ENCODE peak calls at places on chromosomes 13 and 19, in eight cellular contexts. E is trophoblast cell; Y is brain microvascular endothelial cell; B is left ventricle myocardium inferior; L is tibial artery; U is vagina; P is WERI-Rb-1; T is effector memory CD4-positive, alpha-beta T cell. Q is an unnamed sample. For H3K27me3, the result is how much of the 10 kb centered on the place peaks cover.

GRCh38 chr19:28358604-28359003 is 854.3 kb downstream of the UQCRFS1 start:
- DNase-seq in E (no peak), Y (no peak), B (no peak), L (no peak), U (no peak), P (no peak), T (no peak), Q (no peak)

GRCh38 chr13:99909836-99910619 is 61.5 kb downstream of the ZIC5 start:
- DNase-seq in E (no peak), Y (peak), B (peak), L (no peak), U (no peak), P (peak), T (no peak), Q (no peak)

GRCh38 chr13:66627512-66627911 is 602.6 kb downstream of the PCDH9 start:
- DNase-seq in E (no peak), Y (no peak), B (no peak), L (no peak), U (no peak), P (no peak), T (no peak), Q (no peak)

GRCh38 chr19:32873560-32873959 is 4.0 kb upstream of the SLC7A9 start:
- DNase-seq in E (no peak), Y (no peak), B (no peak), L (no peak), U (no peak), P (no peak), T (no peak), Q (no peak)

GRCh38 chr19:18366027-18366435 is 19.9 kb upstream of the GDF15 start:
- DNase-seq in E (peak), Y (no peak), B (no peak), L (no peak), U (no peak), P (no peak), T (no peak), Q (no peak)

GRCh38 chr13:52738719-52739467 is 727 bp downstream of the CNMD start:
- DNase-seq in E (peak), Y (no peak), B (no peak), L (no peak), U (no peak), P (no peak), T (no peak), Q (no peak)

GRCh38 chr19:44570984-44571684 is 41.7 kb upstream of the CEACAM20 start:
- DNase-seq in E (peak), Y (peak), B (no peak), L (peak), U (no peak), P (peak), T (peak), Q (peak)

GRCh38 chr13:106534844-106535551 is 464 bp downstream of the EFNB2 start:
- DNase-seq in E (peak), Y (no peak), B (peak), L (peak), U (no peak), P (peak), T (no peak), Q (no peak)

GRCh38 chr19:44808463-44809371 is at the start of gene BCAM:
- DNase-seq in E (peak), Y (no peak), B (peak), L (peak), U (no peak), P (peak), T (no peak), Q (peak)

GRCh38 chr19:39708594-39708993 is 4.3 kb downstream of the LGALS14 start:
- DNase-seq in E (no peak), Y (no peak), B (no peak), L (no peak), U (no peak), P (no peak), T (no peak), Q (no peak)

GRCh38 chr19:42255766-42256750 is 1.1 kb upstream of the ERF start:
- DNase-seq in E (peak), Y (no peak), B (peak), L (peak), U (no peak), P (peak), T (no peak), Q (peak)

GRCh38 chr13:35768126-35768525 is 291.6 kb upstream of the MAB21L1 start:
- DNase-seq in E (no peak), Y (no peak), B (no peak), L (no peak), U (no peak), P (no peak), T (no peak), Q (no peak)

GRCh38 chr19:48815870-48816501 is 5.2 kb upstream of the BCAT2 start:
- DNase-seq in E (peak), Y (no peak), B (no peak), L (no peak), U (no peak), P (peak), T (no peak), Q (no peak)

GRCh38 chr19:53865523-53865917 is 2.2 kb upstream of the MYADM start:
- DNase-seq in E (no peak), Y (no peak), B (no peak), L (no peak), U (no peak), P (no peak), T (no peak), Q (no peak)

GRCh38 chr13:42478531-42479156 is 95.3 kb upstream of the TNFSF11 start:
- DNase-seq in E (peak), Y (peak), B (no peak), L (no peak), U (no peak), P (no peak), T (no peak), Q (no peak)

GRCh38 chr19:50555033-50555432 is 13.2 kb downstream of the LRRC4B start:
- DNase-seq in E (no peak), Y (no peak), B (no peak), L (no peak), U (no peak), P (no peak), T (no peak), Q (no peak)

GRCh38 chr19:11425719-11426457 is 6.8 kb upstream of the RGL3 start:
- DNase-seq in E (no peak), Y (no peak), B (no peak), L (no peak), U (peak), P (no peak), T (no peak), Q (peak)

GRCh38 chr13:30567072-30567471 is 50.6 kb upstream of the USPL1 start:
- DNase-seq in E (no peak), Y (no peak), B (no peak), L (no peak), U (no peak), P (no peak), T (no peak), Q (no peak)

GRCh38 chr19:56076413-56076998 is 44.6 kb downstream of the ZNF787 start:
- DNase-seq in E (peak), Y (peak), B (no peak), L (peak), U (no peak), P (peak), T (peak), Q (peak)

DNA sequence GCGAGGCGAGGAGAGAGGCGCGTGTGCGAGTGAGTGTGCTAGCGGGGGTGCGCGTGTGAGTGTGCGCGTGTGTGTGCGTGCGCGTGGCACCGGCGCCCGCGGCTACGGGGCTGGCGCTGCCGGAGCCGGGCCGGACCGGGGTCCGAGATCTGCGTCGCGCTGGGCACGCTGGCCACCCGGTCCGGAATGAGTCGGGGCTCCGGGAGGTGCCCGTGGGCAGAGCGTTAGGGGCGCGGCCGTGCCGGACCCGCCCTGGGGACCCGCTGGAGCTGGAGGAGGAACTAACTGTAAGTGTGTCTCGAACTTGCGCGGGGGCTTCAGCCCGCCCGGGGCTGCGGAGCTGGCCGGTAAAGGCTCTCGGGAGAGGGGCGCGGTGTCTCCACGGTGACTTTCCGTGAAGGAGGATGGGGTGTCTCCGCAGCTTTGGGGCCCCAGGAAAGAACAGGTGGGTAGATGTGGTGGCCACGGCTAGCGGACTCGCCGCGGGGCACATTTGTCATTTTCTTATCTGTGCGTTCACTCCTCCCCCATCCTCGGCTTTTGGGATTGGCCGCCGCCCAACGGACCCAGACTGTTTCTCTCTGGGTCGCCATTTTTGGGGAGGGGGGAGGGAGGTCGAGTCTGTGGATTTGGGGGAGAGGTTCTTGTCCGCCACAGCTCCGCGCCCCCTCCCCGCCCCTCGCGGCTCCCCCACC is 10.1 kb upstream of the SOX1 start:
- DNase-seq in E (no peak), Y (no peak), B (no peak), L (no peak), U (no peak), P (no peak), T (no peak), Q (no peak)
- H3K27me3 ChIP-seq in E (half or more), Y (half or more), B (half or more), L (half or more), U (under half), P (half or more), T (half or more), Q (half or more)

GRCh38 chr13:28494537-28494860 is 429 bp downstream of the FLT1 start:
- DNase-seq in E (no peak), Y (no peak), B (no peak), L (no peak), U (no peak), P (peak), T (no peak), Q (no peak)

GRCh38 chr13:28494861-28495585 is at the start of gene FLT1:
- DNase-seq in E (peak), Y (no peak), B (peak), L (no peak), U (no peak), P (peak), T (no peak), Q (peak)

GRCh38 chr13:28489975-28490550 is 4.9 kb downstream of the FLT1 start:
- DNase-seq in E (no peak), Y (no peak), B (no peak), L (no peak), U (no peak), P (no peak), T (no peak), Q (no peak)

GRCh38 chr13:28493740-28494536 is 990 bp downstream of the FLT1 start:
- DNase-seq in E (no peak), Y (no peak), B (no peak), L (no peak), U (no peak), P (peak), T (no peak), Q (peak)

DNA sequence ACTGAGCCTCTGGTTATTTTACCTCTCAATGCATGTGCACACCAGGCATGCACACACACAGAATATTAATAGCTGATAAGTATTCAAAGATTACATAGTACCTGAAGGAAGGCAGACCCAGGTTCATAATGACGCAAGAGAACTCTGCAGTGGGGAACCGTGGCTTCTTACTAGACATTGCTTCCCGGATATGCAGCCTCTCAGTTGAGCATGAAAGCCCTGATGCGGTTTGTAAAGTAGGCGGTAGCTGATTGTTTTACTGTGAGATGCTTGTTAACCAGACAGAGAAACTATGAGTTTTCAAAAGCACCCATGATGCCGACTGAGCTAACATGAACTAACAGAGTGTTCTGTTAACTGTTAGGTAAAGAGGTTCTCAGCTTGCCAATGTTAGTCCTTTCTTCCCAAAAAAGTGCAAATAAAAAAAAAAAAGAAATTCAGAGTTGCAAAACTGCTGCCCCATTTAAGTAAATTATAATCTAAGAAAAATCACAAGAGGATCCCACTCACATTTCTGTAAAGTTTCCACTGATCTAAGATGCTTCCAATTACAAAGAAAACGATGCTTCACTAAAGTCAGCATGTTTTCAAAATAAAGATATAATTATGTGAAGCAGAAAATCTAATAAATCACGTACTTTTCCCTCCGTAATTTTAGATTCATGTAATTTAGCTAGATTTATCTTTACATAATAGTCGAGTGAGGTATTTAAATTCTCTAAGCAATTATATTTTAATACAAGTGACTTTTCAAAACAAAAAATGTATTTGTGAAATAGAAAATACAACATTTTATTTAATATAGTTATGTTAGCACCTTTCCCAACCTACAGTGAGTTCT is 2.2 kb downstream of the FLT1 start:
- DNase-seq in E (peak), Y (no peak), B (no peak), L (no peak), U (no peak), P (no peak), T (no peak), Q (no peak)
- H3K27me3 ChIP-seq in E (under half), Y (under half), B (half or more), L (half or more), U (under half), P (under half), T (under half), Q (under half)

GRCh38 chr13:21047087-21047486 is 14.3 kb downstream of the LATS2 start:
- DNase-seq in E (no peak), Y (no peak), B (no peak), L (no peak), U (no peak), P (no peak), T (no peak), Q (no peak)
- H3K27me3 ChIP-seq in E (under half), Y (under half), B (under half), L (under half), U (under half), P (under half), T (under half), Q (under half)

GRCh38 chr19:6318772-6319171 is 14.6 kb downstream of the ACER1 start:
- DNase-seq in E (peak), Y (peak), B (no peak), L (no peak), U (no peak), P (no peak), T (no peak), Q (no peak)
- H3K27me3 ChIP-seq in E (under half), Y (under half), B (under half), L (under half), U (under half), P (under half), T (under half), Q (under half)

GRCh38 chr19:12994701-12995595 is at the start of gene NFIX:
- DNase-seq in E (peak), Y (no peak), B (peak), L (peak), U (no peak), P (peak), T (peak), Q (peak)
- H3K27me3 ChIP-seq in E (half or more), Y (under half), B (under half), L (under half), U (under half), P (under half), T (under half), Q (under half)

GRCh38 chr13:78587395-78587794 is 16.0 kb downstream of the POU4F1 start:
- DNase-seq in E (no peak), Y (no peak), B (no peak), L (no peak), U (no peak), P (no peak), T (no peak), Q (no peak)

GRCh38 chr13:78589206-78589605 is 14.1 kb downstream of the POU4F1 start:
- DNase-seq in E (peak), Y (no peak), B (peak), L (no peak), U (no peak), P (no peak), T (no peak), Q (peak)

GRCh38 chr13:78586706-78587105 is 16.6 kb downstream of the POU4F1 start:
- DNase-seq in E (no peak), Y (no peak), B (no peak), L (no peak), U (no peak), P (no peak), T (no peak), Q (no peak)
- H3K27me3 ChIP-seq in E (under half), Y (under half), B (half or more), L (half or more), U (under half), P (under half), T (under half), Q (under half)

GRCh38 chr19:1516395-1516753 is 3.6 kb upstream of the ADAMTSL5 start:
- DNase-seq in E (no peak), Y (no peak), B (no peak), L (no peak), U (no peak), P (no peak), T (no peak), Q (no peak)
- H3K27me3 ChIP-seq in E (under half), Y (under half), B (under half), L (half or more), U (under half), P (under half), T (under half), Q (under half)